ENCODE peak calls at places on chromosomes 4 and X, in eight cellular contexts. One of them, this sample, is unnamed.

GRCh38 chr4:31104033-31104432 is 383.9 kb downstream of the PCDH7 start:
- DNase-seq in OCI-LY7: no peak
- DNase-seq in mammary epithelial cell: no peak
- DNase-seq in naive thymus-derived CD4-positive, alpha-beta T cell: no peak
- DNase-seq in colonic mucosa: no peak
- DNase-seq in GM23248: no peak
- DNase-seq in dorsolateral prefrontal cortex: no peak
- DNase-seq in thyroid gland: no peak
- DNase-seq in this sample: no peak

GRCh38 chrX:43813319-43813718 is 68.9 kb downstream of the MAOB start:
- DNase-seq in thyroid gland: no peak
- DNase-seq in OCI-LY7: no peak
- DNase-seq in colonic mucosa: no peak
- DNase-seq in dorsolateral prefrontal cortex: no peak
- DNase-seq in mammary epithelial cell: no peak
- DNase-seq in GM23248: no peak
- DNase-seq in naive thymus-derived CD4-positive, alpha-beta T cell: no peak
- DNase-seq in this sample: no peak

GRCh38 chr4:3221996-3222395 is 27.0 kb upstream of the MSANTD1 start:
- DNase-seq in mammary epithelial cell: no peak
- DNase-seq in dorsolateral prefrontal cortex: no peak
- DNase-seq in GM23248: no peak
- DNase-seq in naive thymus-derived CD4-positive, alpha-beta T cell: no peak
- DNase-seq in colonic mucosa: no peak
- DNase-seq in OCI-LY7: no peak
- DNase-seq in thyroid gland: no peak
- DNase-seq in this sample: no peak

GRCh38 chr4:24850669-24851068 is 55.3 kb downstream of the SOD3 start:
- DNase-seq in colonic mucosa: no peak
- DNase-seq in OCI-LY7: no peak
- DNase-seq in thyroid gland: no peak
- DNase-seq in mammary epithelial cell: peak; percentile 67
- DNase-seq in GM23248: peak; percentile 86
- DNase-seq in dorsolateral prefrontal cortex: no peak
- DNase-seq in naive thymus-derived CD4-positive, alpha-beta T cell: no peak
- DNase-seq in this sample: no peak

GRCh38 chr4:171813195-171813955 is at the start of gene GALNTL6:
- DNase-seq in colonic mucosa: no peak
- DNase-seq in naive thymus-derived CD4-positive, alpha-beta T cell: no peak
- DNase-seq in thyroid gland: no peak
- DNase-seq in dorsolateral prefrontal cortex: peak; percentile 37
- DNase-seq in OCI-LY7: no peak
- DNase-seq in GM23248: peak; percentile 25
- DNase-seq in mammary epithelial cell: peak; percentile 6
- DNase-seq in this sample: peak; percentile 55

GRCh38 chr4:5758741-5759140 is 47.7 kb downstream of the EVC start:
- DNase-seq in OCI-LY7: no peak
- DNase-seq in naive thymus-derived CD4-positive, alpha-beta T cell: no peak
- DNase-seq in dorsolateral prefrontal cortex: no peak
- DNase-seq in colonic mucosa: no peak
- DNase-seq in thyroid gland: no peak
- DNase-seq in GM23248: peak; percentile 99
- DNase-seq in mammary epithelial cell: peak; percentile 98
- DNase-seq in this sample: no peak

GRCh38 chr4:168868044-168868855 is 141.8 kb downstream of the CBR4 start:
- DNase-seq in GM23248: peak; percentile 86
- DNase-seq in naive thymus-derived CD4-positive, alpha-beta T cell: no peak
- DNase-seq in OCI-LY7: no peak
- DNase-seq in mammary epithelial cell: peak; percentile 88
- DNase-seq in dorsolateral prefrontal cortex: no peak
- DNase-seq in thyroid gland: no peak
- DNase-seq in colonic mucosa: no peak
- DNase-seq in this sample: no peak

GRCh38 chrX:38561951-38562719 is 793 bp downstream of the TSPAN7 start:
- DNase-seq in GM23248: peak; percentile 2
- DNase-seq in dorsolateral prefrontal cortex: peak; percentile 55
- DNase-seq in mammary epithelial cell: no peak
- DNase-seq in colonic mucosa: peak; percentile 34
- DNase-seq in OCI-LY7: no peak
- DNase-seq in naive thymus-derived CD4-positive, alpha-beta T cell: peak; percentile 4
- DNase-seq in thyroid gland: peak; percentile 44
- DNase-seq in this sample: peak; percentile 45

GRCh38 chrX:135257469-135257868 is 5.6 kb downstream of the ETDA start:
- DNase-seq in GM23248: no peak
- DNase-seq in dorsolateral prefrontal cortex: no peak
- DNase-seq in colonic mucosa: no peak
- DNase-seq in naive thymus-derived CD4-positive, alpha-beta T cell: no peak
- DNase-seq in OCI-LY7: no peak
- DNase-seq in thyroid gland: no peak
- DNase-seq in mammary epithelial cell: no peak
- DNase-seq in this sample: no peak

GRCh38 chr4:76611611-76612010 is 176.6 kb downstream of the SHROOM3 start:
- DNase-seq in naive thymus-derived CD4-positive, alpha-beta T cell: no peak
- DNase-seq in thyroid gland: peak; percentile 40
- DNase-seq in colonic mucosa: peak; percentile 83
- DNase-seq in dorsolateral prefrontal cortex: no peak
- DNase-seq in OCI-LY7: no peak
- DNase-seq in GM23248: peak; percentile 80
- DNase-seq in mammary epithelial cell: peak; percentile 71
- DNase-seq in this sample: no peak

GRCh38 chr4:88211473-88212252 is 53.2 kb upstream of the ABCG2 start:
- DNase-seq in GM23248: peak; percentile 55
- DNase-seq in mammary epithelial cell: peak; percentile 45
- DNase-seq in thyroid gland: peak; percentile 14
- DNase-seq in colonic mucosa: peak; percentile 63
- DNase-seq in naive thymus-derived CD4-positive, alpha-beta T cell: peak; percentile 52
- DNase-seq in dorsolateral prefrontal cortex: no peak
- DNase-seq in OCI-LY7: peak; percentile 65
- DNase-seq in this sample: no peak

GRCh38 chr4:90727938-90728337 is 600.7 kb downstream of the CCSER1 start:
- DNase-seq in OCI-LY7: no peak
- DNase-seq in naive thymus-derived CD4-positive, alpha-beta T cell: no peak
- DNase-seq in colonic mucosa: no peak
- DNase-seq in thyroid gland: no peak
- DNase-seq in dorsolateral prefrontal cortex: no peak
- DNase-seq in GM23248: no peak
- DNase-seq in mammary epithelial cell: peak; percentile 43
- DNase-seq in this sample: no peak

GRCh38 chr4:45944000-45944399 is 179.9 kb downstream of the GABRG1 start:
- DNase-seq in colonic mucosa: no peak
- DNase-seq in OCI-LY7: no peak
- DNase-seq in thyroid gland: no peak
- DNase-seq in mammary epithelial cell: peak; percentile 5
- DNase-seq in naive thymus-derived CD4-positive, alpha-beta T cell: no peak
- DNase-seq in GM23248: no peak
- DNase-seq in dorsolateral prefrontal cortex: no peak
- DNase-seq in this sample: no peak

GRCh38 chrX:9942086-9942485 is 25.1 kb upstream of the CLDN34 start:
- DNase-seq in dorsolateral prefrontal cortex: no peak
- DNase-seq in OCI-LY7: no peak
- DNase-seq in colonic mucosa: no peak
- DNase-seq in naive thymus-derived CD4-positive, alpha-beta T cell: no peak
- DNase-seq in GM23248: no peak
- DNase-seq in mammary epithelial cell: no peak
- DNase-seq in thyroid gland: no peak
- DNase-seq in this sample: no peak

GRCh38 chr4:136818811-136819210 is 713.5 kb downstream of the PCDH18 start:
- DNase-seq in OCI-LY7: no peak
- DNase-seq in dorsolateral prefrontal cortex: no peak
- DNase-seq in colonic mucosa: no peak
- DNase-seq in GM23248: no peak
- DNase-seq in mammary epithelial cell: no peak
- DNase-seq in thyroid gland: no peak
- DNase-seq in naive thymus-derived CD4-positive, alpha-beta T cell: no peak
- DNase-seq in this sample: no peak

GRCh38 chr4:107122736-107123135 is 86.6 kb upstream of the DKK2 start:
- DNase-seq in dorsolateral prefrontal cortex: no peak
- DNase-seq in GM23248: no peak
- DNase-seq in mammary epithelial cell: no peak
- DNase-seq in thyroid gland: no peak
- DNase-seq in colonic mucosa: no peak
- DNase-seq in naive thymus-derived CD4-positive, alpha-beta T cell: no peak
- DNase-seq in OCI-LY7: no peak
- DNase-seq in this sample: no peak

GRCh38 chrX:126658447-126658846 is 105.8 kb upstream of the DCAF12L1 start:
- DNase-seq in thyroid gland: no peak
- DNase-seq in OCI-LY7: no peak
- DNase-seq in dorsolateral prefrontal cortex: no peak
- DNase-seq in naive thymus-derived CD4-positive, alpha-beta T cell: no peak
- DNase-seq in colonic mucosa: no peak
- DNase-seq in mammary epithelial cell: peak; percentile 1
- DNase-seq in GM23248: no peak
- DNase-seq in this sample: no peak

GRCh38 chr4:48331577-48332340 is 9.6 kb upstream of the SLAIN2 start:
- DNase-seq in mammary epithelial cell: peak; percentile 87
- DNase-seq in thyroid gland: no peak
- DNase-seq in dorsolateral prefrontal cortex: no peak
- DNase-seq in GM23248: peak; percentile 83
- DNase-seq in OCI-LY7: no peak
- DNase-seq in colonic mucosa: no peak
- DNase-seq in naive thymus-derived CD4-positive, alpha-beta T cell: no peak
- DNase-seq in this sample: no peak
- H3K27ac ChIP-seq in mammary epithelial cell: peak overlapping the region; percentile 65
- H3K27ac ChIP-seq in thyroid gland: no peak overlapping the region
- H3K27ac ChIP-seq in dorsolateral prefrontal cortex: no peak overlapping the region
- H3K27ac ChIP-seq in GM23248: peak overlapping the region; percentile 80
- H3K27ac ChIP-seq in OCI-LY7: no peak overlapping the region
- H3K27ac ChIP-seq in colonic mucosa: no peak overlapping the region
- H3K27ac ChIP-seq in naive thymus-derived CD4-positive, alpha-beta T cell: no peak overlapping the region
- H3K27ac ChIP-seq in this sample: no peak overlapping the region

DNA sequence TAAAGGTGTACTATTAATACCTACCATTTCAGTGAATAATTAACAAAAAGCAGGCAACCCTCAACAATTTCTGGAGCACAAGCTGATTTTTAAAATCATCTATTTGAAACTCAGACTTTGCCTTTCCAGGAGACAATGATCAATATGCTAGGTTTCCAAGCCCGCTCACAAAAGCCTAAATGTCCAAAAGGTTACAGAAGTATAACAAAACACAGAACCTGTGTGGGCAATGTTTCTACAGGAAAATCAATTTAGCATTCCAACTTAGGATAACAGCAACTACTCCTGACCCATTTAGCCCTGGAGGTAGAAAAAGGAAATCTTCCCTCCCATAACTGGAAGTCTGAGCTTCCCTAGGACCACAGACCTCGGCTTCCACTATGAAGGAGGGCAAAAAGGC is 3.9 kb downstream of the TAB3 start:
- DNase-seq in naive thymus-derived CD4-positive, alpha-beta T cell: no peak
- DNase-seq in colonic mucosa: no peak
- DNase-seq in GM23248: no peak
- DNase-seq in dorsolateral prefrontal cortex: no peak
- DNase-seq in mammary epithelial cell: no peak
- DNase-seq in OCI-LY7: no peak
- DNase-seq in thyroid gland: no peak
- DNase-seq in this sample: no peak
- H3K27ac ChIP-seq in naive thymus-derived CD4-positive, alpha-beta T cell: no peak overlapping the region
- H3K27ac ChIP-seq in colonic mucosa: no peak overlapping the region
- H3K27ac ChIP-seq in GM23248: no peak overlapping the region
- H3K27ac ChIP-seq in dorsolateral prefrontal cortex: no peak overlapping the region
- H3K27ac ChIP-seq in mammary epithelial cell: no peak overlapping the region
- H3K27ac ChIP-seq in OCI-LY7: no peak overlapping the region
- H3K27ac ChIP-seq in thyroid gland: no peak overlapping the region
- H3K27ac ChIP-seq in this sample: no peak overlapping the region

GRCh38 chr4:83360018-83360417 is 25.4 kb upstream of the HPSE start:
- DNase-seq in dorsolateral prefrontal cortex: no peak
- DNase-seq in mammary epithelial cell: no peak
- DNase-seq in naive thymus-derived CD4-positive, alpha-beta T cell: no peak
- DNase-seq in colonic mucosa: no peak
- DNase-seq in OCI-LY7: no peak
- DNase-seq in GM23248: no peak
- DNase-seq in thyroid gland: no peak
- DNase-seq in this sample: no peak

GRCh38 chr4:83356899-83357661 is 22.4 kb upstream of the HPSE start:
- DNase-seq in thyroid gland: peak; percentile 13
- DNase-seq in GM23248: peak; percentile 91
- DNase-seq in OCI-LY7: no peak
- DNase-seq in mammary epithelial cell: peak; percentile 82
- DNase-seq in naive thymus-derived CD4-positive, alpha-beta T cell: no peak
- DNase-seq in colonic mucosa: no peak
- DNase-seq in dorsolateral prefrontal cortex: no peak
- DNase-seq in this sample: no peak

GRCh38 chr4:83362492-83363329 is 28.1 kb upstream of the HPSE start:
- DNase-seq in mammary epithelial cell: peak; percentile 32
- DNase-seq in naive thymus-derived CD4-positive, alpha-beta T cell: no peak
- DNase-seq in GM23248: peak; percentile 65
- DNase-seq in colonic mucosa: peak; percentile 48
- DNase-seq in OCI-LY7: peak; percentile 63
- DNase-seq in thyroid gland: no peak
- DNase-seq in dorsolateral prefrontal cortex: no peak
- DNase-seq in this sample: no peak

GRCh38 chr4:83361416-83362196 is 27.0 kb upstream of the HPSE start:
- DNase-seq in GM23248: no peak
- DNase-seq in thyroid gland: no peak
- DNase-seq in mammary epithelial cell: no peak
- DNase-seq in OCI-LY7: peak; percentile 9
- DNase-seq in colonic mucosa: no peak
- DNase-seq in naive thymus-derived CD4-positive, alpha-beta T cell: no peak
- DNase-seq in dorsolateral prefrontal cortex: no peak
- DNase-seq in this sample: no peak

DNA sequence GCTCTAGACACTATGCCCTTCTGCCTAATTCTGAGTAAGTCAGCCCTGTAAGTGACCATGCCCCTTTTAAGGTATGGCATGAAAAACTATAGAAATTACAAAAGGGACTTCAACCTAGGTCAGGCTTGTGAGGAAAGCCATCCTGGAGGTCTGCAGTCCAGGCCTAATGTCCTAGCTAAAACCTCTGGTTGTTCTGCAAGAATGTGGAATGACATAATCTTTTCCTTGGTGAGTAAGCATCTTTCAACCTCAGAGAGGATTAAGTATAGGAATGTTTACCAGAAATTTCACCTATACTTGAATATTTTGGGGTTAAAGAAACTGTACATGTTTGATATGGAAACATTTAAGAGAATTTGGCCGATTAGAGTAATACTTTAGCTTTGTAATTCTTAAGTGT is 23.8 kb upstream of the HPSE start:
- DNase-seq in mammary epithelial cell: peak; percentile 50
- DNase-seq in OCI-LY7: no peak
- DNase-seq in dorsolateral prefrontal cortex: no peak
- DNase-seq in GM23248: peak; percentile 85
- DNase-seq in naive thymus-derived CD4-positive, alpha-beta T cell: no peak
- DNase-seq in thyroid gland: no peak
- DNase-seq in colonic mucosa: no peak
- DNase-seq in this sample: no peak
- H3K27ac ChIP-seq in mammary epithelial cell: no peak overlapping the region
- H3K27ac ChIP-seq in OCI-LY7: no peak overlapping the region
- H3K27ac ChIP-seq in dorsolateral prefrontal cortex: no peak overlapping the region
- H3K27ac ChIP-seq in GM23248: peak overlapping the region; percentile 76
- H3K27ac ChIP-seq in naive thymus-derived CD4-positive, alpha-beta T cell: no peak overlapping the region
- H3K27ac ChIP-seq in thyroid gland: no peak overlapping the region
- H3K27ac ChIP-seq in colonic mucosa: no peak overlapping the region
- H3K27ac ChIP-seq in this sample: no peak overlapping the region

DNA sequence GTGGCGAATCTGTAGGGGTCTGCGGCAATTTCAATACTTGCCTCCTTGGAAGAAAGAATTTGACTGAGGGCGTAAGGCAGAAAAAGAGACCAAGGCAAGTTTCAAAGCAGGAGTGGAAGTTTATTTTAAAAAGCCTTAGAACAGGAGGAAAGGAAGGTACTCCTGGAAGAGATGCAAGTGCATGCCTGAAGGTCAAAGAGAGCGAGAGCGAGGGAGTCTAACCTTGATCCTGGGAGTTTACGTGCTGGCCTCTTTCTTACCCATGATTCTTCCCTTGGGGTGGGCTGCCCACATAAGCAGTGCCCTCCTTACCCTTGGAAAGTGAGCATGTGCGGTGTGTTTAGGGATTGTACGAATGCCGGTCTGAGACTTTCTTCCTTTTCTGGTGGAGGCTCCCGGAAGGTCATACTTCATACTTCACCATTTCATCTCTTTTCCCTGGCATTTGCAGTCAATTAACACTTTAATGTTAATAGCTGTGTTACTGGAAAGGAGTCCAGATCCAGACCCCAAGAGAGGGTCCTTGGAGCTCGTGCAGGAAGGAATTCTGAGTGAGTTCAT is 40.0 kb downstream of the ARSD start:
- DNase-seq in colonic mucosa: no peak
- DNase-seq in thyroid gland: no peak
- DNase-seq in mammary epithelial cell: no peak
- DNase-seq in naive thymus-derived CD4-positive, alpha-beta T cell: no peak
- DNase-seq in dorsolateral prefrontal cortex: no peak
- DNase-seq in OCI-LY7: no peak
- DNase-seq in GM23248: peak; percentile 5
- DNase-seq in this sample: no peak
- H3K27ac ChIP-seq in colonic mucosa: peak overlapping the region; percentile 5
- H3K27ac ChIP-seq in thyroid gland: no peak overlapping the region
- H3K27ac ChIP-seq in mammary epithelial cell: no peak overlapping the region
- H3K27ac ChIP-seq in naive thymus-derived CD4-positive, alpha-beta T cell: no peak overlapping the region
- H3K27ac ChIP-seq in dorsolateral prefrontal cortex: no peak overlapping the region
- H3K27ac ChIP-seq in OCI-LY7: no peak overlapping the region
- H3K27ac ChIP-seq in GM23248: no peak overlapping the region
- H3K27ac ChIP-seq in this sample: no peak overlapping the region